ENCODE peak calls at places on chromosomes 3 and 15, in seven cellular contexts. One of them, this sample, is unnamed.

GRCh38 chr3:59774613-59775012 is 724.8 kb upstream of the CFAP20DC start:
- DNase-seq in Peyer's patch: no peak
- DNase-seq in lower leg skin: no peak
- DNase-seq in substantia nigra: no peak
- DNase-seq in activated CD8-positive, alpha-beta memory T cell treated with anti-CD3 and anti-CD28 coated beads, Interleukin-2, amount 50 U/mL, for 48 hours: no peak
- DNase-seq in T follicular helper cell: no peak
- DNase-seq in nucleus accumbens: no peak
- DNase-seq in this sample: no peak

GRCh38 chr3:47009225-47010049 is 30.0 kb downstream of the NBEAL2 start:
- DNase-seq in substantia nigra: peak; percentile 77
- DNase-seq in nucleus accumbens: peak; percentile 60
- DNase-seq in lower leg skin: peak; percentile 97
- DNase-seq in activated CD8-positive, alpha-beta memory T cell treated with anti-CD3 and anti-CD28 coated beads, Interleukin-2, amount 50 U/mL, for 48 hours: peak; percentile 87
- DNase-seq in T follicular helper cell: peak; percentile 62
- DNase-seq in Peyer's patch: peak; percentile 91
- DNase-seq in this sample: peak; percentile 73

GRCh38 chr15:68488966-68489365 is 57.0 kb upstream of the ITGA11 start:
- DNase-seq in lower leg skin: peak; percentile 43
- DNase-seq in Peyer's patch: no peak
- DNase-seq in T follicular helper cell: no peak
- DNase-seq in activated CD8-positive, alpha-beta memory T cell treated with anti-CD3 and anti-CD28 coated beads, Interleukin-2, amount 50 U/mL, for 48 hours: peak; percentile 12
- DNase-seq in nucleus accumbens: no peak
- DNase-seq in substantia nigra: no peak
- DNase-seq in this sample: no peak

GRCh38 chr3:69815959-69816358 is 76.7 kb downstream of the MITF start:
- DNase-seq in Peyer's patch: no peak
- DNase-seq in nucleus accumbens: no peak
- DNase-seq in lower leg skin: no peak
- DNase-seq in T follicular helper cell: no peak
- DNase-seq in substantia nigra: no peak
- DNase-seq in activated CD8-positive, alpha-beta memory T cell treated with anti-CD3 and anti-CD28 coated beads, Interleukin-2, amount 50 U/mL, for 48 hours: no peak
- DNase-seq in this sample: no peak

GRCh38 chr3:125140817-125141595 is 71.5 kb downstream of the SLC12A8 start:
- DNase-seq in Peyer's patch: no peak
- DNase-seq in substantia nigra: no peak
- DNase-seq in activated CD8-positive, alpha-beta memory T cell treated with anti-CD3 and anti-CD28 coated beads, Interleukin-2, amount 50 U/mL, for 48 hours: no peak
- DNase-seq in nucleus accumbens: no peak
- DNase-seq in T follicular helper cell: no peak
- DNase-seq in lower leg skin: no peak
- DNase-seq in this sample: no peak

GRCh38 chr15:39747326-39747725 is 35.3 kb downstream of the FSIP1 start:
- DNase-seq in Peyer's patch: no peak
- DNase-seq in nucleus accumbens: no peak
- DNase-seq in substantia nigra: no peak
- DNase-seq in T follicular helper cell: no peak
- DNase-seq in lower leg skin: no peak
- DNase-seq in activated CD8-positive, alpha-beta memory T cell treated with anti-CD3 and anti-CD28 coated beads, Interleukin-2, amount 50 U/mL, for 48 hours: no peak
- DNase-seq in this sample: no peak

GRCh38 chr3:14336414-14337285 is 65.8 kb upstream of the SLC6A6 start:
- DNase-seq in activated CD8-positive, alpha-beta memory T cell treated with anti-CD3 and anti-CD28 coated beads, Interleukin-2, amount 50 U/mL, for 48 hours: no peak
- DNase-seq in Peyer's patch: peak; percentile 55
- DNase-seq in nucleus accumbens: no peak
- DNase-seq in substantia nigra: no peak
- DNase-seq in T follicular helper cell: no peak
- DNase-seq in lower leg skin: no peak
- DNase-seq in this sample: no peak

GRCh38 chr15:68347392-68347791 is 69.8 kb downstream of the FEM1B start:
- DNase-seq in lower leg skin: no peak
- DNase-seq in T follicular helper cell: no peak
- DNase-seq in Peyer's patch: no peak
- DNase-seq in activated CD8-positive, alpha-beta memory T cell treated with anti-CD3 and anti-CD28 coated beads, Interleukin-2, amount 50 U/mL, for 48 hours: no peak
- DNase-seq in substantia nigra: no peak
- DNase-seq in nucleus accumbens: no peak
- DNase-seq in this sample: no peak

GRCh38 chr3:169117264-169117663 is 546.2 kb downstream of the MECOM start:
- DNase-seq in substantia nigra: no peak
- DNase-seq in lower leg skin: no peak
- DNase-seq in activated CD8-positive, alpha-beta memory T cell treated with anti-CD3 and anti-CD28 coated beads, Interleukin-2, amount 50 U/mL, for 48 hours: no peak
- DNase-seq in nucleus accumbens: no peak
- DNase-seq in T follicular helper cell: no peak
- DNase-seq in Peyer's patch: no peak
- DNase-seq in this sample: no peak

GRCh38 chr3:95615592-95616310 is 1198.6 kb upstream of the EPHA6 start:
- DNase-seq in T follicular helper cell: no peak
- DNase-seq in activated CD8-positive, alpha-beta memory T cell treated with anti-CD3 and anti-CD28 coated beads, Interleukin-2, amount 50 U/mL, for 48 hours: no peak
- DNase-seq in lower leg skin: no peak
- DNase-seq in Peyer's patch: no peak
- DNase-seq in substantia nigra: no peak
- DNase-seq in nucleus accumbens: no peak
- DNase-seq in this sample: no peak

GRCh38 chr15:43025150-43025549 is 80.7 kb downstream of the UBR1 start:
- DNase-seq in activated CD8-positive, alpha-beta memory T cell treated with anti-CD3 and anti-CD28 coated beads, Interleukin-2, amount 50 U/mL, for 48 hours: no peak
- DNase-seq in lower leg skin: no peak
- DNase-seq in Peyer's patch: no peak
- DNase-seq in T follicular helper cell: no peak
- DNase-seq in nucleus accumbens: no peak
- DNase-seq in substantia nigra: no peak
- DNase-seq in this sample: no peak